ENCODE peak calls at places on chromosome 11, in four cellular contexts. H is bronchial epithelial cell, X is mesothelial cell of epicardium, C is colonic mucosa. Z is an unnamed sample.

GRCh38 chr11:96045622-96046456 is 121.9 kb upstream of the MTMR2 start:
- DNase-seq in H (peak), X (peak), C (no peak), Z (no peak)

GRCh38 chr11:8368194-8368593 is 104.5 kb upstream of the LMO1 start:
- DNase-seq in H (no peak), X (no peak), C (no peak), Z (no peak)

GRCh38 chr11:537622-538430 is 499 bp downstream of the LRRC56 start:
- DNase-seq in H (no peak), X (no peak), C (no peak), Z (no peak)

GRCh38 chr11:46701078-46701654 is 335 bp downstream of the ZNF408 start:
- DNase-seq in H (no peak), X (no peak), C (peak), Z (no peak)

GRCh38 chr11:94794287-94795168 is 26.4 kb downstream of the AMOTL1 start:
- DNase-seq in H (peak), X (no peak), C (no peak), Z (no peak)

GRCh38 chr11:1238767-1239595 is 16.1 kb downstream of the MUC5B start:
- DNase-seq in H (peak), X (peak), C (peak), Z (no peak)

GRCh38 chr11:45930031-45930794 is 7.8 kb downstream of the LARGE2 start:
- DNase-seq in H (peak), X (no peak), C (peak), Z (no peak)

GRCh38 chr11:126530416-126530815 is 174.9 kb downstream of the ST3GAL4 start:
- DNase-seq in H (no peak), X (no peak), C (no peak), Z (no peak)

GRCh38 chr11:115761348-115761747 is 257.1 kb upstream of the CADM1 start:
- DNase-seq in H (peak), X (no peak), C (peak), Z (no peak)

GRCh38 chr11:62166371-62166770 is 23.6 kb upstream of the SCGB1D1 start:
- DNase-seq in H (no peak), X (no peak), C (no peak), Z (no peak)

GRCh38 chr11:114263510-114264170 is 32.6 kb upstream of the NNMT start:
- DNase-seq in H (no peak), X (no peak), C (no peak), Z (no peak)

GRCh38 chr11:58675344-58676155 is 53.1 kb downstream of the CNTF start:
- DNase-seq in H (peak), X (peak), C (peak), Z (peak)

GRCh38 chr11:116563028-116563712 is 209.6 kb downstream of the BUD13 start:
- DNase-seq in H (peak), X (no peak), C (no peak), Z (no peak)

GRCh38 chr11:121435132-121435531 is 17.0 kb upstream of the SORL1 start:
- DNase-seq in H (no peak), X (no peak), C (no peak), Z (no peak)

GRCh38 chr11:63769719-63770443 is 1.3 kb upstream of the ZFTA start:
- DNase-seq in H (no peak), X (peak), C (no peak), Z (peak)

GRCh38 chr11:116192509-116193206 is 580.1 kb downstream of the BUD13 start:
- DNase-seq in H (no peak), X (peak), C (no peak), Z (no peak)

GRCh38 chr11:91164452-91164822 is 941.6 kb upstream of the CHORDC1 start:
- DNase-seq in H (no peak), X (no peak), C (no peak), Z (no peak)

GRCh38 chr11:125593113-125593761 is 585 bp downstream of the STT3A start:
- DNase-seq in H (peak), X (no peak), C (peak), Z (no peak)

GRCh38 chr11:26753738-26754504 is 32.1 kb upstream of the SLC5A12 start:
- DNase-seq in H (peak), X (no peak), C (peak), Z (peak)

GRCh38 chr11:46736615-46737014 is 17.6 kb downstream of the F2 start:
- DNase-seq in H (no peak), X (no peak), C (no peak), Z (no peak)

GRCh38 chr11:70799386-70799785 is 401.1 kb downstream of the CTTN start:
- DNase-seq in H (no peak), X (no peak), C (no peak), Z (no peak)

GRCh38 chr11:120608760-120609211 is 97.2 kb downstream of the GRIK4 start:
- DNase-seq in H (no peak), X (no peak), C (peak), Z (no peak)

GRCh38 chr11:95229199-95230053 is 1.6 kb downstream of the SESN3 start:
- DNase-seq in H (peak), X (no peak), C (peak), Z (no peak)

GRCh38 chr11:30566482-30566881 is 19.7 kb downstream of the MPPED2 start:
- DNase-seq in H (no peak), X (no peak), C (no peak), Z (no peak)

GRCh38 chr11:81278986-81279385 is 1454.7 kb downstream of the FAM181B start:
- DNase-seq in H (no peak), X (no peak), C (no peak), Z (no peak)

GRCh38 chr11:63622318-63622717 is 8.1 kb upstream of the PLAAT3 start:
- DNase-seq in H (peak), X (no peak), C (no peak), Z (no peak)

GRCh38 chr11:35593143-35593542 is 25.1 kb upstream of the FJX1 start:
- DNase-seq in H (peak), X (no peak), C (no peak), Z (no peak)

GRCh38 chr11:134576721-134577171 is 164.7 kb upstream of the B3GAT1 start:
- DNase-seq in H (no peak), X (no peak), C (no peak), Z (no peak)

GRCh38 chr11:63142459-63142858 is 1.6 kb downstream of the SLC22A24 start:
- DNase-seq in H (no peak), X (no peak), C (no peak), Z (no peak)

GRCh38 chr11:3709977-3710376 is 38.8 kb upstream of the CHRNA10 start:
- DNase-seq in H (no peak), X (no peak), C (no peak), Z (no peak)

GRCh38 chr11:80515097-80515496 is 1074.3 kb upstream of the TENM4 start:
- DNase-seq in H (no peak), X (no peak), C (no peak), Z (no peak)

GRCh38 chr11:120153221-120153620 is 15.3 kb upstream of the TRIM29 start:
- DNase-seq in H (peak), X (no peak), C (no peak), Z (no peak)

GRCh38 chr11:28976801-28977145 is 868.6 kb downstream of the METTL15 start:
- DNase-seq in H (no peak), X (no peak), C (no peak), Z (no peak)

GRCh38 chr11:69293819-69294505 is at the start of gene MYEOV:
- DNase-seq in H (peak), X (no peak), C (peak), Z (no peak)

GRCh38 chr11:2298795-2299747 is 2.6 kb downstream of the C11orf21 start:
- DNase-seq in H (peak), X (no peak), C (peak), Z (no peak)
- TF ChIP-seq CTCF in H (peak), X (no peak), C (peak), Z (peak)

GRCh38 chr11:112584674-112585073 is 324.0 kb upstream of the PLET1 start:
- DNase-seq in H (peak), X (no peak), C (no peak), Z (no peak)
- TF ChIP-seq CTCF in H (peak), X (no peak), C (no peak), Z (peak)

GRCh38 chr11:77884186-77884828 is 63.4 kb downstream of the AAMDC start:
- DNase-seq in H (no peak), X (no peak), C (no peak), Z (no peak)
- TF ChIP-seq CTCF in H (no peak), X (no peak), C (no peak), Z (no peak)

GRCh38 chr11:57616595-57616994 is 19.1 kb downstream of the SERPING1 start:
- DNase-seq in H (no peak), X (no peak), C (no peak), Z (no peak)

GRCh38 chr11:57622263-57622662 is 24.8 kb downstream of the SERPING1 start:
- DNase-seq in H (no peak), X (no peak), C (no peak), Z (no peak)

GRCh38 chr11:57618438-57618837 is 21.0 kb downstream of the SERPING1 start:
- DNase-seq in H (peak), X (no peak), C (no peak), Z (no peak)

GRCh38 chr11:57615308-57615707 is 17.8 kb downstream of the SERPING1 start:
- DNase-seq in H (no peak), X (no peak), C (no peak), Z (no peak)

DNA sequence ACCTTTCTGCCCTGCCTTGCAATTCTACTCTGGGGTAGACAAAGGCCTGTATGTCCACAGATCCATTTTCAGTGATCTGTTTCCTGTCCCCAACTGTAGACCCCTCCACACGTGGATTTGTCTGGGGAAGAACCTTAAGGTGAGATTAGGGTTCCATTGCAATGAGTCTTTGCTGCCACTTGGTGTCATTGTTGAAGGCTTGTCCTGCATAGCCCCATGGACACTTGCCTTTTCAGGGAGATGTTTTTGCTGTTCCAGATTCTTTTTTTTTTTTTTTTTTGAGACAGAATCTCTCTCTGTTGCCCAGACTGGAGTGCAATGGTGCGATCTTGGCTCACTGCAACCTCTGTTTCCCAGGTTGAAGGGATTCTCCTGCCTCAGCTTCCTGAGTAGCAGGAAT is 21.8 kb downstream of the SERPING1 start:
- DNase-seq in H (no peak), X (no peak), C (no peak), Z (no peak)
- TF ChIP-seq CTCF in H (peak), X (no peak), C (no peak), Z (peak)

DNA sequence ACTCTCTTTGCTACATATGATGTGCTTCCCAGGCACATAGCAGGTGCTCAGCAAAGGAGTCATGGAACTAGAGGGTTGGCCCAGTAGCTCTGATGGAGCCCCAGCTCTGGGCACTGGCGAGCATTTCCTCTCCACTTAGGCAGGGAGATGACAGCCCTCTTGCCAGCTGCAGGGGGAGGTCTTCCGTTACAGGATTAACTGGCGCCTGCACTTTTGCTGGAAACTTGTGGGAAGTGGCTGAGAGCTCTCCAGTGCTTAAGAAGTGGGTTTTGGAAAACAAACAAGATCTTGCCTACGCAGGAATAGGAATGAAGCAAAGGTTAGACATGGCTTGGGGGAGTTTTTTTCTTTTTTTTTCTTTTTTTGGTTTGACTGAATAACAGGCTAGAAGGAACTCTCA is 75.5 kb downstream of the MICAL2 start:
- DNase-seq in H (no peak), X (no peak), C (no peak), Z (no peak)
- TF ChIP-seq CTCF in H (no peak), X (no peak), C (no peak), Z (no peak)

GRCh38 chr11:93251922-93252321 is 54.1 kb upstream of the SLC36A4 start:
- DNase-seq in H (no peak), X (no peak), C (no peak), Z (no peak)
- TF ChIP-seq CTCF in H (no peak), X (no peak), C (no peak), Z (no peak)

DNA sequence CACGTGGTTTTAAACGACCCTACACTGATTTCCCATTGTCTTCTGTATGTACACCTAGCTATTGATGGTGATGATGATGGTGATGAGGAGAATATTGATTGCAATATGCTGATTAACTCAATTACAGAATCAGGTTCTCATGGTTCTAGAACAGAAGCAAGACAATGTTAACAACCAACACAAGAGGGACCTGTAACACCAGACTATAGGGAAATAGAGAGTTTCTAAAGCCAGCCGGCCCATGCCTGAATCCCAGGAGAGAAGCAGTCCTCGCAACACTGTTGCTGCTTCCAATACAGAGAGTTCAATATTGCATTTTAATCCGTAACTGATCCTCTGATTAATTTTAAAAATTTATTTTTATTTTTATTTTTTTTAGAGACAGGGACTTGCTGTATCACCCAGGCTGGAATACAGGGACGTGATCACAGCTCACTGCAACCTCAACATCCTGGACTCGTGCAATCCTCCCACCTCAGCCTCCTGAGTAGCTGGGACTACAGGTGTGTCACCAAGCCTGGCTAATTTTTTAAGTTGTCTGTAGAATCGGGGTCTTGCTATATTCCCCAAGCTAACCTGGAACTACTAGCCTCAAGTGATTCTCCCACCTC is 22.2 kb upstream of the UBASH3B start:
- DNase-seq in H (peak), X (no peak), C (no peak), Z (no peak)
- TF ChIP-seq CTCF in H (peak), X (no peak), C (no peak), Z (peak)